ENCODE peak calls at places on chromosome 6, in seven cellular contexts. U, R, J, F, A, G and I are unnamed samples.

GRCh38 chr6:79684821-79685220 is 53.7 kb downstream of the SH3BGRL2 start:
- DNase-seq in U (no peak), R (no peak), J (no peak), F (no peak), A (no peak), G (no peak), I (no peak)

GRCh38 chr6:34062815-34063214 is 83.1 kb downstream of the GRM4 start:
- DNase-seq in U (no peak), R (peak; percentile 22), J (no peak), F (no peak), A (no peak), G (no peak), I (no peak)

GRCh38 chr6:149210376-149210775 is 107.1 kb upstream of the TAB2 start:
- DNase-seq in U (peak; percentile 64), R (no peak), J (peak; percentile 58), F (no peak), A (no peak), G (no peak), I (no peak)

GRCh38 chr6:78810146-78810545 is 57.2 kb upstream of the IRAK1BP1 start:
- DNase-seq in U (peak; percentile 68), R (peak; percentile 6), J (peak; percentile 46), F (no peak), A (no peak), G (no peak), I (no peak)

GRCh38 chr6:159893064-159893463 is 2.3 kb downstream of the MAS1 start:
- DNase-seq in U (no peak), R (no peak), J (no peak), F (no peak), A (no peak), G (no peak), I (no peak)

GRCh38 chr6:2047855-2048254 is 197.6 kb downstream of the GMDS start:
- DNase-seq in U (peak; percentile 31), R (no peak), J (no peak), F (no peak), A (no peak), G (no peak), I (no peak)

GRCh38 chr6:138555294-138555988 is 56.1 kb upstream of the NHSL1 start:
- DNase-seq in U (peak; percentile 52), R (no peak), J (peak; percentile 18), F (no peak), A (no peak), G (no peak), I (no peak)

GRCh38 chr6:34543421-34543820 is 12.7 kb downstream of the SPDEF start:
- DNase-seq in U (peak; percentile 71), R (no peak), J (peak; percentile 61), F (no peak), A (no peak), G (no peak), I (no peak)

GRCh38 chr6:1686117-1687098 is 76.7 kb downstream of the FOXC1 start:
- DNase-seq in U (peak; percentile 94), R (no peak), J (peak; percentile 98), F (peak; percentile 44), A (peak; percentile 86), G (no peak), I (no peak)

GRCh38 chr6:135176464-135176863 is 4.6 kb upstream of the MYB start:
- DNase-seq in U (no peak), R (no peak), J (no peak), F (no peak), A (no peak), G (no peak), I (no peak)

GRCh38 chr6:165880721-165881120 is 217.7 kb upstream of the PDE10A start:
- DNase-seq in U (no peak), R (no peak), J (no peak), F (no peak), A (no peak), G (no peak), I (no peak)

GRCh38 chr6:34671801-34672656 is 24.5 kb downstream of the ILRUN start:
- DNase-seq in U (peak; percentile 85), R (no peak), J (peak; percentile 38), F (peak; percentile 36), A (no peak), G (no peak), I (no peak)

GRCh38 chr6:28357036-28357435 is 7.3 kb downstream of the ZKSCAN3 start:
- DNase-seq in U (peak; percentile 48), R (no peak), J (no peak), F (no peak), A (no peak), G (no peak), I (no peak)

GRCh38 chr6:158109744-158110143 is 58.3 kb downstream of the SERAC1 start:
- DNase-seq in U (peak; percentile 14), R (no peak), J (no peak), F (no peak), A (no peak), G (no peak), I (no peak)

DNA sequence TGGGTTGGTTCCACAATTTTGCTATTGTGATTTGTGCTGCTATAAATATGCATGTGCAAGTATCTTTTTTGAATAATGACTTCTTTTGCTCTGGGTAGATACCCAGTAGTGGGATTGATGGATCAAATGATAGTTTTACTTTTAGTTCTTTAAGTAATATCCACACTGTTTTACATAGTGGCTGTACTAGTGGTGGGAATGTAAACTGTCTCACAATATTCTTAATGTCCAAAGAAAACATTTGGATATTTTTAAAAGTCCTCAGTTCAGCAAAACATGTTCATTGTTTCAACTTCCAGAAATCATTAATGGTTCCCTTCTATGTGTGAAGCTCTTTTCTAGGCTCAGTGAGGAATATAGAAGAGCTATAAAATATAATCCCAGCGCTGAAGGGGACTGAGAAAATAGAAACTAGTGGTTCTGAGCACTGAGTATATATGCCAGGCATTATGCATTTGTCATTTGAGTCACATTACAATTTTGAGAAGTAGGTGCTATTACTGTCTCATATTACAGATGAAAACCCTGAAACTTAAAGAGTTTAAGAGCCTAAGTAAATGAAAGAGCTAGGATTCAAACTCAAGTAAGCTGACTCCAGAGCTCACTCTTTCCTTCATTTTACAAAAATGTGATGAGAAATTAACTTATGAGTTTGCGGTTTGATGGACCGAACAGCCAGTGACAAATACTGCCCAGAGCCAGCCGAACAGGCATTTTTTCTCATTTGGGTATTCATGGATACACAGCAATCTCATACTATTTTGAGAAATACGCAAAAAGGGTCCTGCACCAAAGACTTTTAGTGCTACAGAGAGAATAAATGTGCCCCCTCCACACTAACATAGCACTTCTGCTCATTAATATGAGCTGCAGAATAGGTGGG is 250.1 kb downstream of the TBX18 start:
- DNase-seq in U (no peak), R (no peak), J (no peak), F (no peak), A (no peak), G (no peak), I (no peak)
- TF ChIP-seq CTCF in U (no peak), R (no peak), J (peak; percentile 40), F (no peak), A (no peak), G (no peak), I (peak; percentile 72)

DNA sequence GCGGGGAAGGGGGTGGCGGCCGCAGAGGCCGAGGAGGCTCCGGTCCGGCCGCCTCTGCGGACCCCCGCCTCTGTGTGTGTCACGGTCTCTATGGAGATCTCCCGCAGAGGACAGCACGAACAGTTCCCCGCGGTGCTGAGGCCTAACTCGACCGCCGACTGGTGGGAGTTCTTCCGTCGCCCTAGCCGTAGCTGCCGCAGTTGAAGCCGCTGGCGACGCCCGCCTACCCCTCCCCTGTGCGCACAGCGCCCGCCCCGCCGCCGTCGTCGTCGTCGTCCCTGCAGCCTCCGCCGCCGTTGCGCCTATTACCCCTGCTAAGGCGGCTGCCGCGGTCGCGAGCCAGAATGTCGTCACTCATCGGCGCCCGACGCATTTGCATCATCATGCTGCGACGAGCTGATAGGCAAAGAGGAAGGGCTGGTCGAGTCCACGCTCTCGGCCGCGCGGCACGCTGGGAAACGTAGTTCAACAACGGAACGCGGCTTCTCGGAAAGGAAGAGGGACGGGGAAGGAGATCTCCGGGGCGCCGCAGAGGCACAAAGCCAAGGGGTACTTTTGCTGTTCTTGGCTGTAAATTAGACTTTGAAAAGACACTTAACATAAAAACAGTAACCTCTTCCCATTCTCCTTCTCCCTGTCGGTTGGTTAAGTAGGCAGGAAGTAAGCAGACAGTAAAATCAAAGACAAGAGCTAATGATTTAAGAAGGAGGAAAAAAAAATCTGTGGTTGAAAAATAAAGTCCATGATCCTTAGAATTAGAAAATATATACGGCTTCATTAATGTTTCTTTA is at the start of gene NUP153:
- DNase-seq in U (peak; percentile 99), R (peak; percentile 100), J (peak; percentile 99), F (peak; percentile 98), A (peak; percentile 99), G (peak; percentile 99), I (peak; percentile 98)
- TF ChIP-seq CTCF in U (no peak), R (no peak), J (no peak), F (no peak), A (no peak), G (no peak), I (no peak)

DNA sequence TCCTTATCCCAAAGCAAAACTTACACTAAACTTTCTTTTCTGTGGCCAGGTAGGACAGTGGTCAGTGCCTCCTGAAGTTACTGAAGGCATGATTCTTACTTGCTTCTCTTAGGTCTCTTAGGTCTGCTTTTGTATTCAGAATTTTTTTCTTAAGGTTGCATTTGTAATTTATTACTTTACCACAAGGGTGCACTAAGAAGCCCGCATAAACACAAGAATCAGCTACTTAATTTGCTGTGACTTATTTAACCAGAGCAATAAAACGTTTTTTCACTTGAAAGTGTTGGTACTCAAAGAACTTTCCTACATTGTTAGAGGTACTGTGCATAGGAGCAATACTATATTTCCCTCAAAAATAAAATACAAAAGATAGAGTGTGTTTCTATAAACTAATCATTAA is 75.4 kb upstream of the LAMA2 start:
- DNase-seq in U (peak; percentile 74), R (no peak), J (peak; percentile 46), F (no peak), A (no peak), G (no peak), I (no peak)
- TF ChIP-seq CTCF in U (peak; percentile 54), R (peak; percentile 67), J (peak; percentile 83), F (peak; percentile 26), A (peak; percentile 10), G (peak; percentile 36), I (peak; percentile 81)

GRCh38 chr6:111872521-111873177 is 603 bp downstream of the FYN start:
- DNase-seq in U (peak; percentile 48), R (peak; percentile 37), J (peak; percentile 9), F (peak; percentile 67), A (no peak), G (no peak), I (no peak)
- TF ChIP-seq CTCF in U (no peak), R (no peak), J (peak; percentile 22), F (peak; percentile 10), A (no peak), G (no peak), I (no peak)